ENCODE peak calls at places on chromosomes 3 and 15, in seven cellular contexts. K, F, G, Y, N, O and U are unnamed samples.

GRCh38 chr3:15181964-15182363 is 24.1 kb upstream of the CAPN7 start:
- DNase-seq in K (no peak), F (no peak), G (no peak), Y (no peak), N (no peak), O (no peak), U (no peak)

GRCh38 chr3:174199696-174200095 is 659.4 kb upstream of the NAALADL2 start:
- DNase-seq in K (no peak), F (no peak), G (no peak), Y (no peak), N (no peak), O (no peak), U (no peak)

GRCh38 chr15:71055461-71055860 is 59.8 kb upstream of the THSD4 start:
- DNase-seq in K (peak; percentile 60), F (no peak), G (no peak), Y (no peak), N (no peak), O (no peak), U (no peak)

GRCh38 chr3:161403251-161403650 is 31.9 kb upstream of the SPTSSB start:
- DNase-seq in K (no peak), F (no peak), G (no peak), Y (no peak), N (no peak), O (no peak), U (no peak)

GRCh38 chr3:170356596-170357175 is 829 bp upstream of the SKIL start:
- DNase-seq in K (peak; percentile 88), F (peak; percentile 89), G (peak; percentile 87), Y (peak; percentile 28), N (peak; percentile 91), O (peak; percentile 37), U (peak; percentile 46)

GRCh38 chr3:149547413-149547812 is 72.9 kb downstream of the TM4SF4 start:
- DNase-seq in K (peak; percentile 83), F (peak; percentile 77), G (no peak), Y (no peak), N (peak; percentile 46), O (no peak), U (no peak)

GRCh38 chr3:31353166-31353565 is 179.6 kb upstream of the STT3B start:
- DNase-seq in K (no peak), F (no peak), G (no peak), Y (no peak), N (no peak), O (no peak), U (no peak)

GRCh38 chr3:98991393-98991792 is 89.9 kb upstream of the DCBLD2 start:
- DNase-seq in K (peak; percentile 17), F (no peak), G (no peak), Y (no peak), N (no peak), O (no peak), U (no peak)

GRCh38 chr3:133781570-133781969 is 24.0 kb upstream of the SRPRB start:
- DNase-seq in K (no peak), F (no peak), G (no peak), Y (no peak), N (no peak), O (no peak), U (no peak)

GRCh38 chr3:154050766-154051165 is 70.4 kb upstream of the ARHGEF26 start:
- DNase-seq in K (no peak), F (no peak), G (no peak), Y (no peak), N (no peak), O (no peak), U (no peak)

GRCh38 chr15:100665570-100665969 is 63.2 kb downstream of the ASB7 start:
- DNase-seq in K (peak; percentile 45), F (no peak), G (no peak), Y (no peak), N (no peak), O (no peak), U (no peak)

GRCh38 chr3:196219194-196219969 is 3.0 kb downstream of the SLC51A start:
- DNase-seq in K (peak; percentile 89), F (peak; percentile 65), G (no peak), Y (peak; percentile 43), N (peak; percentile 38), O (peak; percentile 71), U (no peak)

GRCh38 chr3:14235003-14235876 is 56.6 kb downstream of the LSM3 start:
- DNase-seq in K (peak; percentile 20), F (no peak), G (no peak), Y (no peak), N (no peak), O (no peak), U (no peak)

GRCh38 chr15:67838789-67839332 is 984 bp downstream of the RNU6-1 start:
- DNase-seq in K (peak; percentile 53), F (peak; percentile 68), G (no peak), Y (no peak), N (peak; percentile 67), O (no peak), U (no peak)

GRCh38 chr3:140603766-140604165 is 74.1 kb upstream of the TRIM42 start:
- DNase-seq in K (no peak), F (no peak), G (no peak), Y (no peak), N (no peak), O (no peak), U (peak; percentile 58)

DNA sequence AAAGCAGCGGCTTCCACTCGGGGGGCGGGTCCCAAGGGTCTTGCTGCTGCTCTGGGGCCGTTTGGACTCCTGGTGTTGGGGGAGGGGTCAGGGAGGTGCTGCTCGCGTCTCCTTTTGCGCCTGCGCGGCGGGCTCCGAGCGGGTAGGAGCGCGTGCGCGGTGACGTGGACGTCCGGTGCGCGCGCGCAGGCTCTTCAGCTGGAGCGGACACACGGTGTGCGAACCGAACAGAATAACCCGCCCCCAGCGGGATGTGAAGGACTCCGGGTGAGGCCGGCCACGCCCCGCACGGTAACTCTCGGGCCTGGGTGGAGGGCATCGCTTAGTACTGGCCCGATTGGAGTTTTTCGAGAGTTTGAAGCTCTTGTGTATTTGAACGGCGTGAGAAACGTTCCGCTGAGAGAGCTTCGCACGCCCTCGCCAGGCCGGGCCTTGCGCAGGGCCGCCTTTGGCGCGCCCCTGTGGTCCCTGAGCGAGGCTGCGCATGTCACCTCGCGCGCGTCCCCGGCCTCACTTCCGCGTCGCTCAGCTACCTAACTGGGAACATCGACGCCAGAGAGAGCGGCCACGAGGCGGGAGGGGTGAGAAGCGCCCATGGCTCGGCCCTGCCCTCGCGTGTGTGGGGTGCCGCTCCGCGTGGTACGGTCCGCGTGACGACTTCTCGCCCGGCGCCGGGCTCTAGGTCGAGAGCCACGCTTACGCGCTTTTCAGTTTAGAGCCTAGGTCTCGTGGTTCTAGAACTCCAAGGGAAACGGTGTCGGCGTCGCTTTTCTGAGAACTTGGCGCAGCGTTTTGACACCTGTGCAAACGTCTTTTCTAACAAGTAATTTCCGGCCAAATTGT is at the start of gene MGA:
- DNase-seq in K (peak; percentile 94), F (peak; percentile 93), G (peak; percentile 97), Y (peak; percentile 74), N (peak; percentile 91), O (peak; percentile 62), U (peak; percentile 76)
- TF ChIP-seq CTCF in K (no peak), F (no peak), G (peak; percentile 39), Y (no peak), N (no peak), O (no peak), U (peak; percentile 20)

DNA sequence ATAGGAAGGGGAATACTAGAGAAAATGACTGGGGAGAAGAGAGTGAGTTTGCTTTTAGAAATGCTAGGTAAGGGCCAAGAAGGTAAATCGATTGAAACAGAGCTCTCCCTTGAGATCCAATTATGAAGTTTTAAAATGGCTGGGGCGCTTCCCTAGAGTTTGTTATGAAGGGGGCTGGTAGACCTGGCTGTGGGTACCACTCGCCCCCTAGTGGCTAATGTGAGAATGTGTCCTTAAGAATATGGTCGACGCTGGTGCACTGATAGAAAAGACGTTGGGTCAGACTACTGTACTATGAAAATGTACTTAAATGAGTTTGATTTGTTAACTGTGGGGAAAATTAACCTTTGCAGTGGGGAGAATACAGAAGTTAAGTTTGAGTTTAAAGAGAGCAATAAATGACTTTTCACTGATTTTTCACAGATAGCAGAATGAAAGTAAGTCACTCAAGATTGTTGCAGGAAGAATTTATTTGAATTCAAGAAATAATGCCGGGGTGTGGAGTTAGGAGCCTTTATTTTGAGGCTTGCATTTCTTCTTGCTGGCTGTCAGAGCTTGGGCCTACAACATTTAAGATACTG is 9.2 kb downstream of the TMPRSS7 start:
- DNase-seq in K (peak; percentile 85), F (no peak), G (no peak), Y (peak; percentile 1), N (no peak), O (peak; percentile 28), U (peak; percentile 27)
- H3K4me3 ChIP-seq in K (peak overlapping the region; percentile 19), F (no peak overlapping the region), G (no peak overlapping the region), Y (no peak overlapping the region), N (peak overlapping the region; percentile 11), O (no peak overlapping the region), U (no peak overlapping the region)

GRCh38 chr15:49121901-49122300 is 33.5 kb downstream of the COPS2 start:
- DNase-seq in K (no peak), F (no peak), G (no peak), Y (no peak), N (no peak), O (no peak), U (no peak)
- TF ChIP-seq CTCF in K (no peak), F (no peak), G (no peak), Y (no peak), N (no peak), O (no peak), U (no peak)

GRCh38 chr15:50180578-50180977 is 1.4 kb upstream of the SLC27A2 start:
- DNase-seq in K (no peak), F (no peak), G (no peak), Y (no peak), N (no peak), O (no peak), U (no peak)

GRCh38 chr15:50181983-50182232 is at the start of gene SLC27A2:
- DNase-seq in K (peak; percentile 4), F (no peak), G (no peak), Y (no peak), N (no peak), O (no peak), U (no peak)

GRCh38 chr15:50182233-50183013 is 427 bp downstream of the SLC27A2 start:
- DNase-seq in K (peak; percentile 22), F (no peak), G (peak; percentile 61), Y (no peak), N (peak; percentile 22), O (no peak), U (no peak)

GRCh38 chr15:50180091-50180490 is 1.9 kb upstream of the SLC27A2 start:
- DNase-seq in K (no peak), F (no peak), G (no peak), Y (no peak), N (no peak), O (no peak), U (no peak)

DNA sequence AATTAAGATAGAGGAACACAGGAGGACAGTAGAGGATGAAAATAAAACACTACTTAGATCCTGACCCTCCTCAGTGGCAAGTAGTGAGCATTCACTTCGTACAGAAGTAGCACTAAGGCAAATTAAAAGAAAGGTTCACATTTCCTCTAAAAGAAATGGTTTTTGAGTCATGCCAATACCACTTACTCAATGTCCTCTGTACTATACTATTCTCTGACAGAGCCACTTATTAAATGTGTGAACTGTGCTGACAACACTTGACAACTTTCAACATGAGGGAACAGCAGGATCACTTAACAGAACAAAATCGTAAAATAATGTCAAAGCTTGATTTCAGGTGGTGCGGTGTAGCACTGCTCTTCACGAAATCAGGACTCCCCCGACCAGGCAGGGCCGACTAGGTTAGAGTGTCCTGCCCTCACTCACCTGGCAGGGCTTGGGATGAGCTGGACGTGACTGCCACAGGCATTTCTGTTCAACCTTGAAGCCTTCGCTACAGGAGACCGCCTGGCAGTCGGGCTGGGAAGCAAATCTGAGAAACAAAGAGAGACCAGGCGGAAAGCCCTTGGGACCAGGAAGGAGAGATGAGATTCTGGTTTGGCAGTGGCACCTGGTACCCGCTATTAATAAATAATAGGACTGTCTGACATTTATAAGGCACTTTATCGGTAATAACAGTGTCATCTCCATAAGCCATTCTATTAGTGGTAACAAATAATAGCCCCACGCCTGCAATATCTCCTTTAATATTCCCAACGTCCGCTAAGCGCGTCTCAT is 602 bp upstream of the SLC27A2 start:
- DNase-seq in K (no peak), F (no peak), G (no peak), Y (no peak), N (no peak), O (no peak), U (no peak)
- H3K4me3 ChIP-seq in K (no peak overlapping the region), F (peak overlapping the region; percentile 67), G (no peak overlapping the region), Y (no peak overlapping the region), N (peak overlapping the region; percentile 51), O (no peak overlapping the region), U (peak overlapping the region; percentile 52)